ENCODE peak calls at places on chromosome 14, in eight cellular contexts. One of them, this sample, is unnamed.

GRCh38 chr14:72796935-72797334 is 97.0 kb downstream of the DPF3 start:
- DNase-seq in activated T-cell treated with anti-CD3 and anti-CD28 coated beads, Interleukin-2, amount 50 U/mL, for 48 hours: no peak
- DNase-seq in T follicular helper cell: no peak
- DNase-seq in heart left ventricle: no peak
- DNase-seq in right lobe of liver: no peak
- DNase-seq in HT-29: no peak
- DNase-seq in cardiac fibroblast: no peak
- DNase-seq in erythroblast: no peak
- DNase-seq in this sample: no peak

GRCh38 chr14:91092095-91092494 is 21.8 kb upstream of the DGLUCY start:
- DNase-seq in activated T-cell treated with anti-CD3 and anti-CD28 coated beads, Interleukin-2, amount 50 U/mL, for 48 hours: no peak
- DNase-seq in T follicular helper cell: no peak
- DNase-seq in heart left ventricle: no peak
- DNase-seq in right lobe of liver: no peak
- DNase-seq in HT-29: no peak
- DNase-seq in cardiac fibroblast: no peak
- DNase-seq in erythroblast: no peak
- DNase-seq in this sample: no peak

GRCh38 chr14:90523544-90523943 is 126.7 kb downstream of the CALM1 start:
- DNase-seq in activated T-cell treated with anti-CD3 and anti-CD28 coated beads, Interleukin-2, amount 50 U/mL, for 48 hours: no peak
- DNase-seq in T follicular helper cell: no peak
- DNase-seq in heart left ventricle: no peak
- DNase-seq in right lobe of liver: no peak
- DNase-seq in HT-29: no peak
- DNase-seq in cardiac fibroblast: peak
- DNase-seq in erythroblast: no peak
- DNase-seq in this sample: no peak

GRCh38 chr14:75295061-75295461 is 16.4 kb downstream of the FOS start:
- DNase-seq in activated T-cell treated with anti-CD3 and anti-CD28 coated beads, Interleukin-2, amount 50 U/mL, for 48 hours: peak
- DNase-seq in T follicular helper cell: no peak
- DNase-seq in heart left ventricle: peak
- DNase-seq in right lobe of liver: peak
- DNase-seq in HT-29: peak
- DNase-seq in cardiac fibroblast: peak
- DNase-seq in erythroblast: peak
- DNase-seq in this sample: peak

GRCh38 chr14:49464885-49465284 is 121.3 kb downstream of the RPS29 start:
- DNase-seq in activated T-cell treated with anti-CD3 and anti-CD28 coated beads, Interleukin-2, amount 50 U/mL, for 48 hours: no peak
- DNase-seq in T follicular helper cell: no peak
- DNase-seq in heart left ventricle: no peak
- DNase-seq in right lobe of liver: no peak
- DNase-seq in HT-29: no peak
- DNase-seq in cardiac fibroblast: peak
- DNase-seq in erythroblast: peak
- DNase-seq in this sample: peak

GRCh38 chr14:55383039-55383438 is 28.6 kb downstream of the ATG14 start:
- DNase-seq in activated T-cell treated with anti-CD3 and anti-CD28 coated beads, Interleukin-2, amount 50 U/mL, for 48 hours: no peak
- DNase-seq in T follicular helper cell: no peak
- DNase-seq in heart left ventricle: no peak
- DNase-seq in right lobe of liver: no peak
- DNase-seq in HT-29: no peak
- DNase-seq in cardiac fibroblast: no peak
- DNase-seq in erythroblast: peak
- DNase-seq in this sample: no peak

GRCh38 chr14:68898248-68899032 is 80.7 kb downstream of the ACTN1 start:
- DNase-seq in activated T-cell treated with anti-CD3 and anti-CD28 coated beads, Interleukin-2, amount 50 U/mL, for 48 hours: no peak
- DNase-seq in T follicular helper cell: no peak
- DNase-seq in heart left ventricle: no peak
- DNase-seq in right lobe of liver: no peak
- DNase-seq in HT-29: no peak
- DNase-seq in cardiac fibroblast: no peak
- DNase-seq in erythroblast: no peak
- DNase-seq in this sample: no peak

GRCh38 chr14:44607701-44608100 is 100.6 kb upstream of the FSCB start:
- DNase-seq in activated T-cell treated with anti-CD3 and anti-CD28 coated beads, Interleukin-2, amount 50 U/mL, for 48 hours: no peak
- DNase-seq in T follicular helper cell: no peak
- DNase-seq in heart left ventricle: no peak
- DNase-seq in right lobe of liver: no peak
- DNase-seq in HT-29: no peak
- DNase-seq in cardiac fibroblast: no peak
- DNase-seq in erythroblast: no peak
- DNase-seq in this sample: no peak

GRCh38 chr14:58668848-58669480 is 31.2 kb downstream of the DACT1 start:
- DNase-seq in activated T-cell treated with anti-CD3 and anti-CD28 coated beads, Interleukin-2, amount 50 U/mL, for 48 hours: no peak
- DNase-seq in T follicular helper cell: no peak
- DNase-seq in heart left ventricle: no peak
- DNase-seq in right lobe of liver: no peak
- DNase-seq in HT-29: no peak
- DNase-seq in cardiac fibroblast: no peak
- DNase-seq in erythroblast: no peak
- DNase-seq in this sample: no peak

GRCh38 chr14:70640938-70641547 is 673 bp upstream of the TTC9 start:
- DNase-seq in activated T-cell treated with anti-CD3 and anti-CD28 coated beads, Interleukin-2, amount 50 U/mL, for 48 hours: peak
- DNase-seq in T follicular helper cell: peak
- DNase-seq in heart left ventricle: peak
- DNase-seq in right lobe of liver: no peak
- DNase-seq in HT-29: peak
- DNase-seq in cardiac fibroblast: peak
- DNase-seq in erythroblast: no peak
- DNase-seq in this sample: peak

GRCh38 chr14:99360774-99361595 is 89.0 kb upstream of the BCL11B start:
- DNase-seq in activated T-cell treated with anti-CD3 and anti-CD28 coated beads, Interleukin-2, amount 50 U/mL, for 48 hours: peak
- DNase-seq in T follicular helper cell: no peak
- DNase-seq in heart left ventricle: no peak
- DNase-seq in right lobe of liver: no peak
- DNase-seq in HT-29: no peak
- DNase-seq in cardiac fibroblast: no peak
- DNase-seq in erythroblast: peak
- DNase-seq in this sample: no peak

GRCh38 chr14:20696776-20697175 is 8.2 kb downstream of the ANG start:
- DNase-seq in activated T-cell treated with anti-CD3 and anti-CD28 coated beads, Interleukin-2, amount 50 U/mL, for 48 hours: no peak
- DNase-seq in T follicular helper cell: no peak
- DNase-seq in heart left ventricle: no peak
- DNase-seq in right lobe of liver: no peak
- DNase-seq in HT-29: no peak
- DNase-seq in cardiac fibroblast: no peak
- DNase-seq in erythroblast: no peak
- DNase-seq in this sample: no peak

GRCh38 chr14:73785834-73786631 is 65.6 kb upstream of the PTGR2 start:
- DNase-seq in activated T-cell treated with anti-CD3 and anti-CD28 coated beads, Interleukin-2, amount 50 U/mL, for 48 hours: peak
- DNase-seq in T follicular helper cell: peak
- DNase-seq in heart left ventricle: peak
- DNase-seq in right lobe of liver: peak
- DNase-seq in HT-29: peak
- DNase-seq in cardiac fibroblast: peak
- DNase-seq in erythroblast: peak
- DNase-seq in this sample: peak

GRCh38 chr14:70952485-70952884 is 45.2 kb downstream of the PCNX1 start:
- DNase-seq in activated T-cell treated with anti-CD3 and anti-CD28 coated beads, Interleukin-2, amount 50 U/mL, for 48 hours: no peak
- DNase-seq in T follicular helper cell: no peak
- DNase-seq in heart left ventricle: no peak
- DNase-seq in right lobe of liver: no peak
- DNase-seq in HT-29: no peak
- DNase-seq in cardiac fibroblast: no peak
- DNase-seq in erythroblast: no peak
- DNase-seq in this sample: no peak

GRCh38 chr14:100275214-100275613 is 31.0 kb downstream of the SLC25A29 start:
- DNase-seq in activated T-cell treated with anti-CD3 and anti-CD28 coated beads, Interleukin-2, amount 50 U/mL, for 48 hours: no peak
- DNase-seq in T follicular helper cell: no peak
- DNase-seq in heart left ventricle: no peak
- DNase-seq in right lobe of liver: no peak
- DNase-seq in HT-29: no peak
- DNase-seq in cardiac fibroblast: no peak
- DNase-seq in erythroblast: no peak
- DNase-seq in this sample: no peak

GRCh38 chr14:100620437-100621100 is 33.4 kb upstream of the BEGAIN start:
- DNase-seq in activated T-cell treated with anti-CD3 and anti-CD28 coated beads, Interleukin-2, amount 50 U/mL, for 48 hours: peak
- DNase-seq in T follicular helper cell: no peak
- DNase-seq in heart left ventricle: no peak
- DNase-seq in right lobe of liver: peak
- DNase-seq in HT-29: no peak
- DNase-seq in cardiac fibroblast: no peak
- DNase-seq in erythroblast: no peak
- DNase-seq in this sample: no peak

GRCh38 chr14:69358233-69358963 is 39.7 kb downstream of the ERH start:
- DNase-seq in activated T-cell treated with anti-CD3 and anti-CD28 coated beads, Interleukin-2, amount 50 U/mL, for 48 hours: peak
- DNase-seq in T follicular helper cell: no peak
- DNase-seq in heart left ventricle: no peak
- DNase-seq in right lobe of liver: no peak
- DNase-seq in HT-29: no peak
- DNase-seq in cardiac fibroblast: no peak
- DNase-seq in erythroblast: no peak
- DNase-seq in this sample: no peak

GRCh38 chr14:42869681-42870080 is 1263.0 kb downstream of the LRFN5 start:
- DNase-seq in activated T-cell treated with anti-CD3 and anti-CD28 coated beads, Interleukin-2, amount 50 U/mL, for 48 hours: no peak
- DNase-seq in T follicular helper cell: no peak
- DNase-seq in heart left ventricle: no peak
- DNase-seq in right lobe of liver: no peak
- DNase-seq in HT-29: no peak
- DNase-seq in cardiac fibroblast: peak
- DNase-seq in erythroblast: no peak
- DNase-seq in this sample: no peak

GRCh38 chr14:56487761-56488160 is 91.8 kb upstream of the TMEM260 start:
- DNase-seq in activated T-cell treated with anti-CD3 and anti-CD28 coated beads, Interleukin-2, amount 50 U/mL, for 48 hours: no peak
- DNase-seq in T follicular helper cell: no peak
- DNase-seq in heart left ventricle: no peak
- DNase-seq in right lobe of liver: no peak
- DNase-seq in HT-29: no peak
- DNase-seq in cardiac fibroblast: peak
- DNase-seq in erythroblast: no peak
- DNase-seq in this sample: no peak

GRCh38 chr14:89899917-89900680 is 54.4 kb downstream of the EFCAB11 start:
- DNase-seq in activated T-cell treated with anti-CD3 and anti-CD28 coated beads, Interleukin-2, amount 50 U/mL, for 48 hours: no peak
- DNase-seq in T follicular helper cell: no peak
- DNase-seq in heart left ventricle: no peak
- DNase-seq in right lobe of liver: no peak
- DNase-seq in HT-29: peak
- DNase-seq in cardiac fibroblast: peak
- DNase-seq in erythroblast: peak
- DNase-seq in this sample: no peak

GRCh38 chr14:89625988-89626806 is 209.2 kb upstream of the FOXN3 start:
- DNase-seq in activated T-cell treated with anti-CD3 and anti-CD28 coated beads, Interleukin-2, amount 50 U/mL, for 48 hours: no peak
- DNase-seq in T follicular helper cell: no peak
- DNase-seq in heart left ventricle: no peak
- DNase-seq in right lobe of liver: no peak
- DNase-seq in HT-29: no peak
- DNase-seq in cardiac fibroblast: no peak
- DNase-seq in erythroblast: peak
- DNase-seq in this sample: no peak

GRCh38 chr14:31745741-31746140 is 184.5 kb downstream of the NUBPL start:
- DNase-seq in activated T-cell treated with anti-CD3 and anti-CD28 coated beads, Interleukin-2, amount 50 U/mL, for 48 hours: no peak
- DNase-seq in T follicular helper cell: no peak
- DNase-seq in heart left ventricle: no peak
- DNase-seq in right lobe of liver: no peak
- DNase-seq in HT-29: no peak
- DNase-seq in cardiac fibroblast: no peak
- DNase-seq in erythroblast: no peak
- DNase-seq in this sample: no peak

GRCh38 chr14:79831198-79831890 is 380.0 kb downstream of the DIO2 start:
- DNase-seq in activated T-cell treated with anti-CD3 and anti-CD28 coated beads, Interleukin-2, amount 50 U/mL, for 48 hours: no peak
- DNase-seq in T follicular helper cell: no peak
- DNase-seq in heart left ventricle: no peak
- DNase-seq in right lobe of liver: no peak
- DNase-seq in HT-29: no peak
- DNase-seq in cardiac fibroblast: peak
- DNase-seq in erythroblast: no peak
- DNase-seq in this sample: no peak

GRCh38 chr14:52063107-52063506 is 5.8 kb downstream of the NID2 start:
- DNase-seq in activated T-cell treated with anti-CD3 and anti-CD28 coated beads, Interleukin-2, amount 50 U/mL, for 48 hours: no peak
- DNase-seq in T follicular helper cell: no peak
- DNase-seq in heart left ventricle: no peak
- DNase-seq in right lobe of liver: no peak
- DNase-seq in HT-29: no peak
- DNase-seq in cardiac fibroblast: no peak
- DNase-seq in erythroblast: no peak
- DNase-seq in this sample: no peak

GRCh38 chr14:73344304-73344703 is 107.0 kb downstream of the PAPLN start:
- DNase-seq in activated T-cell treated with anti-CD3 and anti-CD28 coated beads, Interleukin-2, amount 50 U/mL, for 48 hours: no peak
- DNase-seq in T follicular helper cell: no peak
- DNase-seq in heart left ventricle: no peak
- DNase-seq in right lobe of liver: no peak
- DNase-seq in HT-29: no peak
- DNase-seq in cardiac fibroblast: no peak
- DNase-seq in erythroblast: no peak
- DNase-seq in this sample: no peak

GRCh38 chr14:73887704-73888459 is 1.2 kb downstream of the ZNF410 start:
- DNase-seq in activated T-cell treated with anti-CD3 and anti-CD28 coated beads, Interleukin-2, amount 50 U/mL, for 48 hours: no peak
- DNase-seq in T follicular helper cell: no peak
- DNase-seq in heart left ventricle: no peak
- DNase-seq in right lobe of liver: no peak
- DNase-seq in HT-29: peak
- DNase-seq in cardiac fibroblast: peak
- DNase-seq in erythroblast: peak
- DNase-seq in this sample: no peak

GRCh38 chr14:54566410-54567223 is at the start of gene SAMD4A:
- DNase-seq in activated T-cell treated with anti-CD3 and anti-CD28 coated beads, Interleukin-2, amount 50 U/mL, for 48 hours: peak
- DNase-seq in T follicular helper cell: peak
- DNase-seq in heart left ventricle: peak
- DNase-seq in right lobe of liver: peak
- DNase-seq in HT-29: peak
- DNase-seq in cardiac fibroblast: peak
- DNase-seq in erythroblast: peak
- DNase-seq in this sample: peak

This sample was measured in Calu3.